ENCODE peak calls at places on chromosomes 13 and 19, in eight cellular contexts. Z is fibroblast of gingiva; A is CD8-positive, alpha-beta memory T cell; E is CD4-positive, alpha-beta memory T cell; D is AG04450; J is cardiac muscle cell; T is nucleus accumbens; U is A549. P is an unnamed sample.

GRCh38 chr13:31431722-31432137 is 232.0 kb downstream of the B3GLCT start:
- DNase-seq in Z (peak; percentile 24), A (peak; percentile 25), E (peak; percentile 33), D (no peak), J (peak; percentile 69), T (no peak), U (peak; percentile 7), P (peak; percentile 23)

GRCh38 chr13:20188649-20189553 is 3.8 kb downstream of the GJB2 start:
- DNase-seq in Z (no peak), A (no peak), E (no peak), D (no peak), J (no peak), T (no peak), U (peak; percentile 33), P (no peak)

GRCh38 chr19:45670670-45671453 is 2.8 kb downstream of the GIPR start:
- DNase-seq in Z (peak; percentile 66), A (peak; percentile 33), E (no peak), D (peak; percentile 36), J (peak; percentile 89), T (peak; percentile 40), U (peak; percentile 97), P (peak; percentile 57)

GRCh38 chr19:28846094-28846812 is 366.7 kb downstream of the UQCRFS1 start:
- DNase-seq in Z (no peak), A (no peak), E (no peak), D (no peak), J (no peak), T (no peak), U (no peak), P (no peak)

GRCh38 chr19:7199613-7200533 is 94.3 kb downstream of the INSR start:
- DNase-seq in Z (no peak), A (no peak), E (no peak), D (no peak), J (no peak), T (no peak), U (peak; percentile 62), P (no peak)

GRCh38 chr13:49439609-49440008 is 4.3 kb downstream of the CAB39L start:
- DNase-seq in Z (no peak), A (no peak), E (no peak), D (no peak), J (no peak), T (no peak), U (no peak), P (no peak)

GRCh38 chr13:51768378-51768921 is 35.5 kb downstream of the DHRS12 start:
- DNase-seq in Z (no peak), A (no peak), E (no peak), D (no peak), J (no peak), T (no peak), U (no peak), P (no peak)

GRCh38 chr19:18440421-18440877 is 2.5 kb upstream of the ISYNA1 start:
- DNase-seq in Z (no peak), A (no peak), E (no peak), D (no peak), J (no peak), T (no peak), U (peak; percentile 72), P (no peak)

GRCh38 chr13:22964245-22964966 is 216.4 kb upstream of the SGCG start:
- DNase-seq in Z (no peak), A (no peak), E (no peak), D (no peak), J (no peak), T (no peak), U (no peak), P (no peak)

GRCh38 chr13:112956516-112957294 is 12.3 kb upstream of the MCF2L start:
- DNase-seq in Z (no peak), A (no peak), E (no peak), D (no peak), J (peak; percentile 13), T (no peak), U (no peak), P (no peak)

GRCh38 chr19:912181-913079 is 589 bp downstream of the R3HDM4 start:
- DNase-seq in Z (no peak), A (peak; percentile 48), E (no peak), D (no peak), J (peak; percentile 42), T (no peak), U (no peak), P (no peak)

GRCh38 chr19:12580180-12580694 is 29.0 kb upstream of the ZNF564 start:
- DNase-seq in Z (no peak), A (no peak), E (no peak), D (peak; percentile 49), J (peak; percentile 41), T (no peak), U (no peak), P (no peak)

GRCh38 chr13:61094865-61095264 is 320.8 kb downstream of the PCDH20 start:
- DNase-seq in Z (no peak), A (no peak), E (no peak), D (no peak), J (no peak), T (no peak), U (no peak), P (no peak)

GRCh38 chr13:43196750-43197149 is 173.4 kb downstream of the DNAJC15 start:
- DNase-seq in Z (no peak), A (no peak), E (no peak), D (no peak), J (no peak), T (no peak), U (no peak), P (no peak)

GRCh38 chr19:55325172-55325571 is at the start of gene TMEM150B:
- DNase-seq in Z (no peak), A (no peak), E (no peak), D (no peak), J (no peak), T (no peak), U (no peak), P (no peak)

GRCh38 chr19:39212377-39212742 is 8.3 kb upstream of the SYCN start:
- DNase-seq in Z (no peak), A (peak; percentile 32), E (peak; percentile 50), D (no peak), J (peak; percentile 18), T (no peak), U (peak; percentile 76), P (no peak)

P was measured in fibroblast of the conjunctiva.